ENCODE peak calls at places on chromosomes 11 and 22, in eight cellular contexts. L is AG04449, P is lower leg skin, J is GM23338, M is progenitor cell of endocrine pancreas, Q is ovary, G is psoas muscle, W is cardiac fibroblast. O is an unnamed sample.

GRCh38 chr11:2093575-2094353 is 45.4 kb downstream of the IGF2 start:
- DNase-seq in L (no peak), P (no peak), J (no peak), M (no peak), Q (no peak), G (peak), W (peak), O (no peak)

GRCh38 chr11:123454060-123454651 is 24.1 kb downstream of the GRAMD1B start:
- DNase-seq in L (no peak), P (no peak), J (no peak), M (no peak), Q (no peak), G (no peak), W (peak), O (no peak)

GRCh38 chr11:46202149-46202548 is 75.3 kb upstream of the CREB3L1 start:
- DNase-seq in L (no peak), P (no peak), J (peak), M (no peak), Q (no peak), G (no peak), W (no peak), O (no peak)

GRCh38 chr22:33697640-33698039 is 222.6 kb downstream of the LARGE1 start:
- DNase-seq in L (peak), P (no peak), J (no peak), M (no peak), Q (no peak), G (no peak), W (peak), O (no peak)

GRCh38 chr11:2534131-2534956 is 89.5 kb downstream of the KCNQ1 start:
- DNase-seq in L (no peak), P (peak), J (peak), M (no peak), Q (peak), G (peak), W (no peak), O (peak)

GRCh38 chr11:65501530-65502273 is 2.9 kb downstream of the MALAT1 start:
- DNase-seq in L (no peak), P (no peak), J (no peak), M (no peak), Q (no peak), G (no peak), W (peak), O (no peak)

GRCh38 chr11:76770642-76771445 is 12.3 kb upstream of the TSKU start:
- DNase-seq in L (peak), P (peak), J (no peak), M (no peak), Q (peak), G (peak), W (peak), O (no peak)

GRCh38 chr11:61027141-61027840 is 55.8 kb downstream of the CD6 start:
- DNase-seq in L (no peak), P (no peak), J (no peak), M (no peak), Q (no peak), G (no peak), W (no peak), O (no peak)

GRCh38 chr11:101091781-101092180 is 37.8 kb downstream of the PGR start:
- DNase-seq in L (no peak), P (no peak), J (no peak), M (no peak), Q (no peak), G (no peak), W (no peak), O (no peak)

GRCh38 chr11:112216591-112217105 is 9.6 kb upstream of the PTS start:
- DNase-seq in L (no peak), P (no peak), J (no peak), M (no peak), Q (no peak), G (no peak), W (peak), O (no peak)

GRCh38 chr22:17243524-17243923 is 24.3 kb upstream of the ADA2 start:
- DNase-seq in L (no peak), P (no peak), J (no peak), M (no peak), Q (no peak), G (peak), W (peak), O (no peak)

GRCh38 chr11:42315267-42315666 is 855.8 kb upstream of the LRRC4C start:
- DNase-seq in L (no peak), P (no peak), J (no peak), M (no peak), Q (no peak), G (no peak), W (peak), O (no peak)

GRCh38 chr22:49367016-49367697 is 460.5 kb downstream of the BRD1 start:
- DNase-seq in L (no peak), P (peak), J (no peak), M (no peak), Q (no peak), G (no peak), W (peak), O (peak)

GRCh38 chr22:41320416-41321240 is 19.3 kb downstream of the ZC3H7B start:
- DNase-seq in L (no peak), P (no peak), J (no peak), M (no peak), Q (no peak), G (no peak), W (no peak), O (no peak)

GRCh38 chr11:7046474-7046873 is 26.2 kb downstream of the NLRP14 start:
- DNase-seq in L (peak), P (no peak), J (no peak), M (no peak), Q (no peak), G (no peak), W (peak), O (no peak)

GRCh38 chr11:45390407-45390806 is 104.3 kb upstream of the SYT13 start:
- DNase-seq in L (no peak), P (no peak), J (no peak), M (no peak), Q (no peak), G (no peak), W (no peak), O (no peak)

GRCh38 chr22:43060213-43060612 is 29.0 kb downstream of the TTLL1 start:
- DNase-seq in L (no peak), P (no peak), J (peak), M (peak), Q (peak), G (no peak), W (peak), O (no peak)

GRCh38 chr11:103714246-103714645 is 322.2 kb upstream of the DDI1 start:
- DNase-seq in L (no peak), P (no peak), J (no peak), M (no peak), Q (no peak), G (no peak), W (peak), O (no peak)

GRCh38 chr11:128465531-128465930 is 121.8 kb downstream of the ETS1 start:
- DNase-seq in L (no peak), P (no peak), J (no peak), M (no peak), Q (no peak), G (no peak), W (no peak), O (no peak)

GRCh38 chr11:106172389-106172991 is 95.0 kb downstream of the AASDHPPT start:
- DNase-seq in L (no peak), P (no peak), J (no peak), M (no peak), Q (no peak), G (no peak), W (no peak), O (no peak)

GRCh38 chr11:86502137-86502536 is 127.5 kb downstream of the CCDC81 start:
- DNase-seq in L (no peak), P (no peak), J (no peak), M (no peak), Q (no peak), G (no peak), W (no peak), O (no peak)

GRCh38 chr11:106321601-106322000 is 244.1 kb downstream of the AASDHPPT start:
- DNase-seq in L (no peak), P (no peak), J (no peak), M (no peak), Q (no peak), G (no peak), W (no peak), O (no peak)

GRCh38 chr11:4493480-4493818 is 11.0 kb downstream of the OR52K1 start:
- DNase-seq in L (no peak), P (no peak), J (no peak), M (no peak), Q (no peak), G (no peak), W (no peak), O (no peak)
- TF ChIP-seq CTCF in L (no peak), P (no peak), J (no peak), M (no peak), Q (no peak), G (no peak), W (no peak), O (no peak)

GRCh38 chr11:9663699-9664275 is at the start of gene SWAP70:
- DNase-seq in L (peak), P (peak), J (peak), M (peak), Q (peak), G (peak), W (peak), O (peak)
- TF ChIP-seq CTCF in L (peak), P (no peak), J (no peak), M (peak), Q (peak), G (peak), W (peak), O (no peak)

DNA sequence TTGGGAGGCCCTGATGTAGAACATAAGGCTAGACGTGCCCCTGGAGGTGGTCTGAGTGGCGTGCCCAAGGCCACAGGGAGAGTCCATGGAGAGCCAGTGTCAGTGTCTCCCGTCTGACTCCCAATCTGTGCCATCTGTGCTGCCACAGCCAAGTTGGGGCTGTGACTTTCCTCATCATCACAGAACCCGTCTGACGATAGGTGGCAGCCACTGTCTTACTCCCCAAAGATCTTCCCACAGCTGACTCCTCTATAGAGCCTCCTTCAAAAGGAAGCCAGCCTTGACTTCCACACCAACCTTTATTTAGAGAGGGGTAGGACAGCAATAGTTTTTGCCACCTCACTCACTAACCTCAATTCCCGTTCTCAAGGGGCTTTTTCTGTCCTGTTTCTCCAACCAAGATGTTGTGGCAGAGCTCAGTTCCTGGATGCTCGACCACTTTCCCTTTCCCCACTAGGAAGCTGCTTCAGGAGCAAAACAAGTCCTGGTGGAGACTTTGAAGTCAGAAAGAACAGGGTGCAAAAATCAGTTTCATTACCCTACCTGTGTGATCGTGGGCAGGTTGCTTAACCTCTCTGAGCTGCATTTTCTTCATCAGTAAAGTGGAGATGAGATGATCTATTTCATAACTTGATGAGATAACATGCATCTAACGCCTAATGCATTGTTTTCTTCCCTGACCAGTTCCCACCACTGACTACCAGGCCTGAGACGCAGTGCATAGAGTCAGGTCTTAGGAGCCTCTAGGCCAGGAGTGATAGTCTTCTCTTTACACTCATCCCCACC is 470.2 kb downstream of the SOX6 start:
- DNase-seq in L (no peak), P (no peak), J (no peak), M (no peak), Q (no peak), G (no peak), W (no peak), O (no peak)
- TF ChIP-seq CTCF in L (no peak), P (no peak), J (no peak), M (no peak), Q (no peak), G (peak), W (no peak), O (no peak)

GRCh38 chr22:45317551-45318167 is 7.9 kb downstream of the FAM118A start:
- DNase-seq in L (no peak), P (peak), J (peak), M (no peak), Q (peak), G (peak), W (peak), O (peak)
- TF ChIP-seq CTCF in L (peak), P (no peak), J (peak), M (no peak), Q (peak), G (peak), W (peak), O (peak)

GRCh38 chr11:110782616-110783015 is 70.4 kb upstream of the ARHGAP20 start:
- DNase-seq in L (no peak), P (no peak), J (no peak), M (no peak), Q (no peak), G (no peak), W (no peak), O (no peak)
- TF ChIP-seq CTCF in L (no peak), P (no peak), J (no peak), M (no peak), Q (no peak), G (no peak), W (no peak), O (no peak)

O was measured in coronary artery.